ENCODE peak calls at places on chromosomes 2 and 18, in nine cellular contexts. H, P, C, G, F, T, J, E and O are unnamed samples.

GRCh38 chr2:111196435-111196834 is 75.7 kb downstream of the BCL2L11 start:
- DNase-seq in H (no peak), T (no peak), C (no peak), F (no peak), J (no peak), G (no peak), P (no peak), E (peak), O (no peak)

GRCh38 chr2:150088538-150088937 is 398.9 kb downstream of the RND3 start:
- DNase-seq in F (no peak), H (no peak), C (no peak), T (no peak), J (no peak), P (no peak), G (no peak), E (no peak), O (peak)

GRCh38 chr2:23563673-23564617 is 179.0 kb downstream of the KLHL29 start:
- DNase-seq in T (peak), P (no peak), C (no peak), H (peak), J (peak), F (no peak), E (no peak), G (peak), O (peak)

GRCh38 chr2:95001701-95002100 is 23.8 kb upstream of the MAL start:
- DNase-seq in H (no peak), G (no peak), J (no peak), T (no peak), E (no peak), F (no peak), C (no peak), P (no peak), O (no peak)

GRCh38 chr2:167196461-167197252 is 308.4 kb downstream of the XIRP2 start:
- DNase-seq in E (no peak), P (no peak), T (no peak), J (no peak), G (no peak), C (no peak), H (peak), F (no peak), O (no peak)

GRCh38 chr2:119292226-119292625 is 68.6 kb downstream of the STEAP3 start:
- DNase-seq in T (no peak), G (no peak), E (no peak), J (no peak), F (no peak), C (no peak), H (no peak), P (no peak), O (peak)

GRCh38 chr2:152647417-152648010 is 69.7 kb downstream of the PRPF40A start:
- DNase-seq in J (peak), G (no peak), C (no peak), E (no peak), T (no peak), H (no peak), F (no peak), P (no peak), O (no peak)

GRCh38 chr2:142755191-142755590 is 122.3 kb upstream of the KYNU start:
- DNase-seq in T (no peak), F (no peak), J (no peak), H (no peak), P (no peak), C (no peak), E (no peak), G (no peak), O (no peak)

GRCh38 chr18:34807106-34807796 is 97.2 kb downstream of the DTNA start:
- DNase-seq in C (no peak), P (no peak), H (no peak), T (no peak), J (no peak), F (no peak), E (peak), G (no peak), O (peak)

GRCh38 chr2:28433935-28434599 is 41.4 kb downstream of the FOSL2 start:
- DNase-seq in H (no peak), F (no peak), E (no peak), P (no peak), G (no peak), C (no peak), J (no peak), T (no peak), O (no peak)